ENCODE peak calls at places on chromosomes 11 and 22, in five cellular contexts. D is dorsolateral prefrontal cortex; Y is NCI-H1105; E is lung; H is stimulated activated CD4-positive, alpha-beta T cell treated with anti-CD3 and anti-CD28 coated beads, Interleukin-2, amount 100 ng/mL, for 48 hours. V is an unnamed sample.

GRCh38 chr11:1453611-1454386 is 32.8 kb downstream of the MOB2 start:
- DNase-seq in D (no peak), Y (no peak), E (peak), H (no peak), V (no peak)

GRCh38 chr11:3132271-3132781 is 32.8 kb downstream of the OSBPL5 start:
- DNase-seq in D (peak), Y (no peak), E (no peak), H (no peak), V (no peak)

GRCh38 chr22:50529416-50530279 is at the start of gene TYMP:
- DNase-seq in D (no peak), Y (no peak), E (peak), H (peak), V (no peak)

GRCh38 chr11:102144357-102145342 is 34.4 kb downstream of the YAP1 start:
- DNase-seq in D (no peak), Y (no peak), E (peak), H (no peak), V (no peak)

GRCh38 chr22:29396126-29396525 is 7.8 kb upstream of the AP1B1 start:
- DNase-seq in D (no peak), Y (no peak), E (no peak), H (no peak), V (no peak)

GRCh38 chr22:46220921-46221320 is 29.2 kb downstream of the CDPF1 start:
- DNase-seq in D (no peak), Y (no peak), E (no peak), H (no peak), V (no peak)

GRCh38 chr22:50062509-50063135 is 4.5 kb upstream of the TTLL8 start:
- DNase-seq in D (no peak), Y (no peak), E (no peak), H (no peak), V (no peak)

GRCh38 chr22:36220457-36220921 is 18.8 kb downstream of the APOL2 start:
- DNase-seq in D (no peak), Y (no peak), E (no peak), H (no peak), V (no peak)

V was measured in NCI-H1092.